ENCODE peak calls at places on chromosomes 2 and 18, in seven cellular contexts. S is heart left ventricle; B is lower lobe of right lung; J is stomach; N is astrocyte; I is Caco-2; Q is CD8-positive, alpha-beta T cell. V is an unnamed sample.
A peak's percentile ranks its signal among the peaks of the same experiment; 100 is the strongest.

GRCh38 chr18:70197844-70198243 is 7.6 kb downstream of the RTTN start:
- DNase-seq in J (no peak), I (no peak), N (no peak), Q (no peak), B (no peak), S (no peak), V (no peak)

GRCh38 chr2:175154670-175155082 is 13.3 kb downstream of the ATF2 start:
- DNase-seq in I (no peak), J (no peak), S (no peak), Q (no peak), N (peak; percentile 87), B (no peak), V (peak; percentile 44)

GRCh38 chr2:223594259-223594658 is 7.9 kb downstream of the SCG2 start:
- DNase-seq in N (no peak), Q (no peak), J (no peak), I (no peak), S (no peak), B (no peak), V (no peak)

GRCh38 chr2:198144621-198145020 is 340.2 kb downstream of the PLCL1 start:
- DNase-seq in N (no peak), Q (no peak), I (no peak), B (no peak), S (no peak), J (no peak), V (no peak)

GRCh38 chr2:240917009-240917683 is 11.0 kb downstream of the CROCC2 start:
- DNase-seq in S (peak; percentile 55), Q (no peak), J (no peak), I (no peak), N (no peak), B (peak; percentile 41), V (no peak)

GRCh38 chr2:64222351-64222750 is 78.1 kb upstream of the PELI1 start:
- DNase-seq in S (no peak), I (no peak), Q (no peak), B (no peak), J (no peak), N (peak; percentile 73), V (no peak)

GRCh38 chr2:20108655-20109396 is 57.4 kb upstream of the LAPTM4A start:
- DNase-seq in J (no peak), N (no peak), B (no peak), I (peak; percentile 26), Q (no peak), S (no peak), V (peak; percentile 12)

GRCh38 chr2:111025288-111025687 is 95.4 kb upstream of the BCL2L11 start:
- DNase-seq in Q (no peak), S (no peak), N (no peak), B (no peak), I (no peak), J (no peak), V (no peak)

GRCh38 chr2:85421706-85422457 is 3.4 kb downstream of the SH2D6 start:
- DNase-seq in Q (no peak), S (peak; percentile 13), N (no peak), J (peak; percentile 59), B (no peak), I (no peak), V (no peak)

GRCh38 chr2:168686485-168687191 is 115.8 kb upstream of the NOSTRIN start:
- DNase-seq in S (no peak), N (peak; percentile 66), B (no peak), Q (no peak), J (no peak), I (no peak), V (peak; percentile 33)

GRCh38 chr2:50614056-50614455 is 417.9 kb downstream of the NRXN1 start:
- DNase-seq in I (no peak), B (no peak), J (no peak), N (peak; percentile 73), Q (no peak), S (no peak), V (peak; percentile 25)

GRCh38 chr18:79949571-79950439 is 1.6 kb downstream of the SLC66A2 start:
- DNase-seq in B (peak; percentile 85), J (peak; percentile 32), Q (no peak), S (peak; percentile 80), N (no peak), I (no peak), V (no peak)

GRCh38 chr2:165572155-165572554 is 102.7 kb downstream of the CSRNP3 start:
- DNase-seq in S (no peak), I (no peak), Q (no peak), B (no peak), J (no peak), N (no peak), V (no peak)

GRCh38 chr18:41073372-41073954 is 881.6 kb upstream of the PIK3C3 start:
- DNase-seq in B (no peak), J (no peak), I (no peak), N (peak; percentile 90), S (no peak), Q (no peak), V (peak; percentile 62)

GRCh38 chr2:183838295-183838694 is 714.1 kb downstream of the NUP35 start:
- DNase-seq in N (no peak), Q (no peak), S (peak; percentile 45), B (no peak), J (no peak), I (no peak), V (no peak)

GRCh38 chr2:201795608-201796477 is 10.5 kb upstream of the CDK15 start:
- DNase-seq in J (no peak), S (no peak), Q (no peak), I (peak; percentile 48), N (peak; percentile 45), B (no peak), V (peak; percentile 84)

GRCh38 chr2:56801770-56802169 is 618.0 kb downstream of the CCDC85A start:
- DNase-seq in S (no peak), I (no peak), Q (no peak), N (no peak), J (no peak), B (no peak), V (peak; percentile 74)

GRCh38 chr2:55078956-55079355 is 28.7 kb upstream of the RTN4 start:
- DNase-seq in S (no peak), B (no peak), I (no peak), Q (no peak), N (no peak), J (no peak), V (no peak)

GRCh38 chr18:48031011-48031480 is 100.6 kb upstream of the SMAD2 start:
- DNase-seq in J (peak; percentile 67), I (peak; percentile 52), N (peak; percentile 23), S (no peak), Q (no peak), B (peak; percentile 45), V (peak; percentile 69)

GRCh38 chr2:31213883-31214637 is 3.3 kb downstream of the CAPN14 start:
- DNase-seq in S (no peak), Q (no peak), J (no peak), I (no peak), N (no peak), B (no peak), V (no peak)

GRCh38 chr18:55287146-55287806 is 300.7 kb downstream of the TCF4 start:
- DNase-seq in S (no peak), I (no peak), B (no peak), J (no peak), Q (no peak), N (no peak), V (no peak)

GRCh38 chr2:239662413-239663120 is 261.7 kb upstream of the HDAC4 start:
- DNase-seq in S (no peak), Q (no peak), J (no peak), I (no peak), N (no peak), B (no peak), V (no peak)

GRCh38 chr18:25341861-25342260 is 10.1 kb downstream of the ZNF521 start:
- DNase-seq in S (no peak), I (no peak), B (no peak), J (no peak), Q (no peak), N (no peak), V (no peak)

GRCh38 chr2:74147729-74148456 is at the start of gene BOLA3:
- DNase-seq in N (peak; percentile 32), Q (peak; percentile 78), I (peak; percentile 97), S (peak; percentile 94), B (peak; percentile 92), J (peak; percentile 86), V (peak; percentile 93)

GRCh38 chr18:29164993-29165599 is 988.2 kb upstream of the CDH2 start:
- DNase-seq in S (no peak), J (no peak), I (peak; percentile 1), N (peak; percentile 94), Q (no peak), B (no peak), V (peak; percentile 85)

GRCh38 chr2:170714156-170715061 is 728 bp upstream of the SP5 start:
- DNase-seq in Q (no peak), N (no peak), B (peak; percentile 70), I (peak; percentile 93), J (peak; percentile 78), S (no peak), V (peak; percentile 15)
- H3K27me3 ChIP-seq in Q (peaks cover 47% of the 10 kb centered on the region), N (peaks cover 85% of the 10 kb centered on the region), B (peaks cover 79% of the 10 kb centered on the region), I (no peaks in the 10 kb centered on the region), J (peaks cover 99% of the 10 kb centered on the region), S (peaks cover 46% of the 10 kb centered on the region), V (peaks cover 47% of the 10 kb centered on the region)

DNA sequence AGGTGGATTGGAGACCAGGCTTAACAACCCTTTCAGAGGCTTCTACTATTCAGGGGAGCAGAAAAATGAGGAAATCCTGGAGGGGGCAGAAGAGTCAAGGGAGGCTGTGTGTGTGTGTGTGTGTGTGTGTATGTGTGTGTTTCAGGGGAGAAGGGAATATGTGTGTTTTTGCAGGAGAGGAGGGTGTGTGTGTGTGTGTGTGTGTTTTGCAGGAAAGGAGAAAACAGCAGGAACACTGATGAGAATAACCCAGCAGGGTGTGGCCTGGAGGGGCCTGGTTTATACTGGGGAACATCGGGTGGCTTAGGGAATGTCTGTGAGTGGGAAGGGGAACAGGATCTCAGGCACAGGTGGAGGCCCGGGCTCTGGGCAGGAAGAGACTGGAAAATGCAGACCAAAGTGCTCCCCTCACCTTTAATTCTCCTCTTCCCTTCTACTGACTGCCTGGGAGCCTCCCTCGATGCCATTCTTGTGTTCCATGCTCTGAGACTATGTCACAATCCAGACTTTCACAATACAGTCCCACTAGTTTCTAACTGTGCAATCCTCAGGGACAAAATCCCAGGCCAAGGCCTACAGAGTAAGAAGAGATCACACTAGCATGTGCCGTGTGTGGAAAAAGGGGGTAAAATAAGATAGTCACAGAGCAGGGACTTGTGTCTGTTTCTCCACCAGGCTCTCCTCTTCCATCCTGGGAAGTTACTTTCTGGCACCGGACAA is 10.0 kb downstream of the CYB5A start:
- DNase-seq in Q (no peak), S (no peak), N (no peak), J (no peak), I (peak; percentile 5), B (no peak), V (peak; percentile 82)
- H3K4me1 ChIP-seq in Q (peaks cover 13% of the 10 kb centered on the region), S (peaks cover 69% of the 10 kb centered on the region), N (no peaks in the 10 kb centered on the region), J (peaks cover 89% of the 10 kb centered on the region), I (peaks cover 25% of the 10 kb centered on the region), B (peaks cover 93% of the 10 kb centered on the region), V (peaks cover 81% of the 10 kb centered on the region)

DNA sequence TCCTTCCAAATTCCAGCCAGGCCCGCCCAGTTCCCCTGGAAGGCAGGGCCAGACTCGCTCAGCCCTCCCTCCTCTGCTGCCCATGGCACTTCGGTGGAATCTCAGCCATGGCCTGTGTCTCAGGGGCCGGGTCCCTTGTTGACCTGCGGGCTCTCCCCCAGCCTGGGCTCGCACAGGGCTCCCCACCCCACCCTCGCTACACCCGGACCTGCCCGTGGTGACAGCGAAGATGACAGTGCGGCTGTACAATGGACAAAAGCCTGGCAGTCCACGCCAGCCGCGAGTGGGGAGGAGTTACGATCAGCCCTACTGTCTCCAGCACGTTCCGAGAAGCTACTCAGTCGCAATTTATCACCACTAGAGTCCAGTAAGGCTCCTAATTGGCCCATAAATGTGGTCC is 31.7 kb downstream of the GBX2 start:
- DNase-seq in J (no peak), B (no peak), N (no peak), S (no peak), I (no peak), Q (no peak), V (no peak)
- H3K27me3 ChIP-seq in J (peaks cover 7% of the 10 kb centered on the region), B (no peaks in the 10 kb centered on the region), N (no peaks in the 10 kb centered on the region), S (no peaks in the 10 kb centered on the region), I (no peaks in the 10 kb centered on the region), Q (no peaks in the 10 kb centered on the region), V (no peaks in the 10 kb centered on the region)

GRCh38 chr2:227479865-227480475 is 8.0 kb downstream of the AGFG1 start:
- DNase-seq in N (no peak), J (no peak), S (no peak), Q (no peak), B (no peak), I (no peak), V (peak; percentile 70)
- H3K4me1 ChIP-seq in N (no peaks in the 10 kb centered on the region), J (peaks cover 78% of the 10 kb centered on the region), S (peaks cover 71% of the 10 kb centered on the region), Q (peaks cover 49% of the 10 kb centered on the region), B (peaks cover 54% of the 10 kb centered on the region), I (peaks cover 5% of the 10 kb centered on the region), V (peaks cover 34% of the 10 kb centered on the region)

V was measured in adipocyte.